ENCODE peak calls at places on chromosomes 12 and 14, in ten cellular contexts. K is upper lobe of right lung; O is tibial artery; X is right lobe of liver; Z is spleen; U is CD4-positive, alpha-beta T cell; A is PC-9; R is tibial nerve; J is mammary epithelial cell; B is heart right ventricle. P is an unnamed sample.

GRCh38 chr14:99884834-99885648 is 91.8 kb downstream of the EML1 start:
- DNase-seq in K (no peak), O (no peak), X (no peak), Z (no peak), U (no peak), A (no peak), R (no peak), J (peak; percentile 23), B (peak; percentile 50), P (peak; percentile 81)

GRCh38 chr12:48169011-48169410 is 11.7 kb upstream of the ASB8 start:
- DNase-seq in K (no peak), O (no peak), X (no peak), Z (no peak), U (no peak), A (no peak), R (no peak), J (no peak), B (no peak), P (no peak)

GRCh38 chr12:43692064-43692463 is 66.5 kb downstream of the PUS7L start:
- DNase-seq in K (no peak), O (no peak), X (no peak), Z (no peak), U (no peak), A (no peak), R (no peak), J (peak; percentile 37), B (no peak), P (peak; percentile 43)

GRCh38 chr12:52952082-52952801 is 3.3 kb downstream of the KRT18 start:
- DNase-seq in K (peak; percentile 83), O (no peak), X (peak; percentile 72), Z (no peak), U (no peak), A (no peak), R (no peak), J (no peak), B (no peak), P (no peak)

GRCh38 chr12:99809921-99810320 is 162.4 kb downstream of the GARIN6 start:
- DNase-seq in K (no peak), O (no peak), X (no peak), Z (no peak), U (no peak), A (no peak), R (no peak), J (no peak), B (no peak), P (no peak)

GRCh38 chr12:50614167-50614762 is 109.5 kb downstream of the DIP2B start:
- DNase-seq in K (no peak), O (no peak), X (no peak), Z (no peak), U (no peak), A (peak; percentile 19), R (no peak), J (peak; percentile 81), B (no peak), P (peak; percentile 85)

GRCh38 chr14:34113051-34113511 is 162.2 kb upstream of the EGLN3 start:
- DNase-seq in K (no peak), O (no peak), X (no peak), Z (no peak), U (no peak), A (peak; percentile 59), R (no peak), J (peak; percentile 72), B (no peak), P (peak; percentile 33)

GRCh38 chr12:96497800-96498199 is 8.4 kb downstream of the CFAP54 start:
- DNase-seq in K (no peak), O (no peak), X (no peak), Z (no peak), U (no peak), A (no peak), R (no peak), J (no peak), B (no peak), P (no peak)

GRCh38 chr12:96483116-96483515 is 6.3 kb upstream of the CFAP54 start:
- DNase-seq in K (no peak), O (no peak), X (no peak), Z (no peak), U (no peak), A (no peak), R (no peak), J (no peak), B (no peak), P (no peak)

GRCh38 chr12:6096527-6096926 is 27.9 kb downstream of the VWF start:
- DNase-seq in K (no peak), O (no peak), X (peak; percentile 14), Z (no peak), U (no peak), A (no peak), R (no peak), J (no peak), B (no peak), P (no peak)

GRCh38 chr14:22488522-22489246 is 100.3 kb downstream of the DAD1 start:
- DNase-seq in K (no peak), O (no peak), X (no peak), Z (no peak), U (no peak), A (no peak), R (no peak), J (no peak), B (no peak), P (no peak)

GRCh38 chr12:113231275-113232231 is 10.3 kb downstream of the TPCN1 start:
- DNase-seq in K (peak; percentile 26), O (peak; percentile 1), X (no peak), Z (peak; percentile 62), U (no peak), A (peak; percentile 43), R (no peak), J (peak; percentile 62), B (no peak), P (peak; percentile 42)

GRCh38 chr12:12736759-12737676 is 19.9 kb downstream of the CDKN1B start:
- DNase-seq in K (no peak), O (peak; percentile 34), X (no peak), Z (no peak), U (peak; percentile 40), A (no peak), R (no peak), J (peak; percentile 27), B (peak; percentile 29), P (peak; percentile 59)

GRCh38 chr12:121637231-121637914 is 11.0 kb downstream of the ORAI1 start:
- DNase-seq in K (peak; percentile 75), O (peak; percentile 26), X (peak; percentile 66), Z (peak; percentile 95), U (peak; percentile 63), A (no peak), R (no peak), J (no peak), B (no peak), P (no peak)

GRCh38 chr14:92321701-92322100 is 1.3 kb upstream of the SLC24A4 start:
- DNase-seq in K (no peak), O (no peak), X (no peak), Z (no peak), U (no peak), A (no peak), R (no peak), J (no peak), B (no peak), P (no peak)

GRCh38 chr14:92322516-92322915 is 449 bp upstream of the SLC24A4 start:
- DNase-seq in K (no peak), O (no peak), X (no peak), Z (no peak), U (no peak), A (no peak), R (no peak), J (no peak), B (no peak), P (no peak)

GRCh38 chr14:92325835-92326234 is 2.9 kb downstream of the SLC24A4 start:
- DNase-seq in K (no peak), O (no peak), X (no peak), Z (no peak), U (no peak), A (no peak), R (no peak), J (no peak), B (no peak), P (no peak)

GRCh38 chr14:92323916-92324818 is 1.2 kb downstream of the SLC24A4 start:
- DNase-seq in K (no peak), O (no peak), X (no peak), Z (peak; percentile 53), U (no peak), A (no peak), R (no peak), J (peak; percentile 1), B (no peak), P (no peak)

GRCh38 chr14:92323031-92323915 is at the start of gene SLC24A4:
- DNase-seq in K (peak; percentile 67), O (no peak), X (no peak), Z (peak; percentile 74), U (no peak), A (no peak), R (no peak), J (peak; percentile 45), B (no peak), P (peak; percentile 26)
- TF ChIP-seq CTCF in K (no peak), O (no peak), X (no peak), Z (no peak), U (no peak), A (no peak), R (no peak), J (no peak), B (no peak), P (no peak)

GRCh38 chr14:36449903-36450302 is 70.1 kb downstream of the NKX2-1 start:
- DNase-seq in K (no peak), O (no peak), X (no peak), Z (no peak), U (no peak), A (no peak), R (no peak), J (no peak), B (no peak), P (no peak)
- H3K27me3 ChIP-seq in K (no peaks in the 10 kb centered on the region), O (no peaks in the 10 kb centered on the region), X (no peaks in the 10 kb centered on the region), Z (no peaks in the 10 kb centered on the region), U (no peaks in the 10 kb centered on the region), A (no peaks in the 10 kb centered on the region), R (no peaks in the 10 kb centered on the region), J (no peaks in the 10 kb centered on the region), B (peaks cover 13% of the 10 kb centered on the region), P (peaks cover 23% of the 10 kb centered on the region)

GRCh38 chr14:29016050-29016900 is 249.7 kb downstream of the FOXG1 start:
- DNase-seq in K (peak; percentile 57), O (no peak), X (peak; percentile 57), Z (no peak), U (no peak), A (peak; percentile 14), R (no peak), J (no peak), B (no peak), P (peak; percentile 63)
- TF ChIP-seq CTCF in K (peak; percentile 55), O (no peak), X (peak; percentile 68), Z (no peak), U (no peak), A (peak; percentile 68), R (peak; percentile 57), J (peak; percentile 23), B (peak; percentile 36), P (peak; percentile 93)

DNA sequence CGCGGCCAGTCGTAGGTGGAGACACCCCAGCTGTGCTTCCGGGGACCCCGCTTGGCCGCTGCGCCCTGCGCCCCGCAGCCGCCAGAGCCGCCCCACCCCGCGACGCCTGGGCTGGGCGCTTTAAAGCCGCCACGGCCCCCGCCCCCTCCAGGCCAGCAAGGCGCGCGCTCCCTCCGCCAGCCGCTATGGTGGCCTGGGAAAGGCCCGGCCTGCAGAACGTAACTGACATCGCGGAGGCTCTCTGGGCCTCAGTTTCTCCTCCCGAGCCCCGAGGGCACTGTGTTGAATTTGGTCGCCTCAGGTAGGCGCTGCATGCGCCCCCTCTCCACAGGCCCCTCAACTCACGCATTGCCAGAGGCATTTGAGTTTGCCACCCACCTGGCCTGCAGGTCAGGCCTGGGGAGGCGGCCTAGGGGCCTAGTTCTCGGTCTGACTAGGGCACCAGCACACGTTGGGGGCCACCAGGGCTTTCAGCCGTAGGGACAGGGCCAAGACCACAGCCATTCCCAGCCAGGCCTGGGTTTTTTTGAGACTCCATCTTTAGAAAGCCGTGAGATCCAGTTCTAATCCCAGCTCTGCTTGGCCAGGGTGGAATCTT is at the start of gene NGB:
- DNase-seq in K (no peak), O (no peak), X (no peak), Z (peak; percentile 21), U (no peak), A (no peak), R (no peak), J (no peak), B (no peak), P (no peak)
- H3K27me3 ChIP-seq in K (peaks cover 31% of the 10 kb centered on the region), O (no peaks in the 10 kb centered on the region), X (no peaks in the 10 kb centered on the region), Z (peaks cover 21% of the 10 kb centered on the region), U (peaks cover 36% of the 10 kb centered on the region), A (peaks cover 32% of the 10 kb centered on the region), R (no peaks in the 10 kb centered on the region), J (peaks cover 14% of the 10 kb centered on the region), B (peaks cover 62% of the 10 kb centered on the region), P (peaks cover 42% of the 10 kb centered on the region)